ENCODE peak calls at places on chromosomes 16 and 17, in nine cellular contexts. One of them, this sample, is unnamed.

GRCh38 chr17:55286681-55287589 is 22.2 kb downstream of the HLF start:
- DNase-seq in COR-L47: no peak
- DNase-seq in activated gamma-delta T cell treated with Interleukin-2 at 50 U/mL for 16 hours: no peak
- DNase-seq in Right ventricle myocardium superior: peak
- DNase-seq in BE2C: no peak
- DNase-seq in amniotic stem cell: no peak
- DNase-seq in D341Med: no peak
- DNase-seq in NCI-H1092: no peak
- DNase-seq in RPMI8226: peak
- DNase-seq in this sample: no peak

GRCh38 chr16:15533386-15533785 is 99.0 kb downstream of the BMERB1 start:
- DNase-seq in COR-L47: no peak
- DNase-seq in activated gamma-delta T cell treated with Interleukin-2 at 50 U/mL for 16 hours: no peak
- DNase-seq in Right ventricle myocardium superior: no peak
- DNase-seq in BE2C: no peak
- DNase-seq in amniotic stem cell: no peak
- DNase-seq in D341Med: no peak
- DNase-seq in NCI-H1092: no peak
- DNase-seq in RPMI8226: no peak
- DNase-seq in this sample: no peak

GRCh38 chr17:5413682-5414081 is 5.8 kb downstream of the NUP88 start:
- DNase-seq in COR-L47: no peak
- DNase-seq in activated gamma-delta T cell treated with Interleukin-2 at 50 U/mL for 16 hours: no peak
- DNase-seq in Right ventricle myocardium superior: no peak
- DNase-seq in BE2C: no peak
- DNase-seq in amniotic stem cell: peak
- DNase-seq in D341Med: no peak
- DNase-seq in NCI-H1092: no peak
- DNase-seq in RPMI8226: no peak
- DNase-seq in this sample: no peak

GRCh38 chr17:70375406-70375805 is 206.1 kb downstream of the KCNJ2 start:
- DNase-seq in COR-L47: no peak
- DNase-seq in activated gamma-delta T cell treated with Interleukin-2 at 50 U/mL for 16 hours: no peak
- DNase-seq in Right ventricle myocardium superior: no peak
- DNase-seq in BE2C: no peak
- DNase-seq in amniotic stem cell: no peak
- DNase-seq in D341Med: no peak
- DNase-seq in NCI-H1092: no peak
- DNase-seq in RPMI8226: no peak
- DNase-seq in this sample: peak

GRCh38 chr17:57470906-57471305 is 214.6 kb downstream of the MSI2 start:
- DNase-seq in COR-L47: no peak
- DNase-seq in activated gamma-delta T cell treated with Interleukin-2 at 50 U/mL for 16 hours: no peak
- DNase-seq in Right ventricle myocardium superior: no peak
- DNase-seq in BE2C: no peak
- DNase-seq in amniotic stem cell: no peak
- DNase-seq in D341Med: no peak
- DNase-seq in NCI-H1092: no peak
- DNase-seq in RPMI8226: no peak
- DNase-seq in this sample: no peak

GRCh38 chr17:72826602-72827001 is 265.9 kb downstream of the SLC39A11 start:
- DNase-seq in COR-L47: no peak
- DNase-seq in activated gamma-delta T cell treated with Interleukin-2 at 50 U/mL for 16 hours: no peak
- DNase-seq in Right ventricle myocardium superior: no peak
- DNase-seq in BE2C: no peak
- DNase-seq in amniotic stem cell: no peak
- DNase-seq in D341Med: no peak
- DNase-seq in NCI-H1092: no peak
- DNase-seq in RPMI8226: no peak
- DNase-seq in this sample: no peak

GRCh38 chr16:46830417-46830901 is 521 bp downstream of the C16orf87 start:
- DNase-seq in COR-L47: peak
- DNase-seq in activated gamma-delta T cell treated with Interleukin-2 at 50 U/mL for 16 hours: peak
- DNase-seq in Right ventricle myocardium superior: peak
- DNase-seq in BE2C: peak
- DNase-seq in amniotic stem cell: no peak
- DNase-seq in D341Med: no peak
- DNase-seq in NCI-H1092: no peak
- DNase-seq in RPMI8226: peak
- DNase-seq in this sample: peak

GRCh38 chr16:88783391-88784073 is 1.5 kb downstream of the PIEZO1 start:
- DNase-seq in COR-L47: no peak
- DNase-seq in activated gamma-delta T cell treated with Interleukin-2 at 50 U/mL for 16 hours: no peak
- DNase-seq in Right ventricle myocardium superior: no peak
- DNase-seq in BE2C: no peak
- DNase-seq in amniotic stem cell: no peak
- DNase-seq in D341Med: no peak
- DNase-seq in NCI-H1092: no peak
- DNase-seq in RPMI8226: peak
- DNase-seq in this sample: no peak

GRCh38 chr17:4501295-4501949 is 2.7 kb downstream of the SPNS2 start:
- DNase-seq in COR-L47: no peak
- DNase-seq in activated gamma-delta T cell treated with Interleukin-2 at 50 U/mL for 16 hours: no peak
- DNase-seq in Right ventricle myocardium superior: no peak
- DNase-seq in BE2C: no peak
- DNase-seq in amniotic stem cell: no peak
- DNase-seq in D341Med: no peak
- DNase-seq in NCI-H1092: no peak
- DNase-seq in RPMI8226: no peak
- DNase-seq in this sample: no peak

GRCh38 chr16:87554754-87555427 is 47.4 kb upstream of the JPH3 start:
- DNase-seq in COR-L47: no peak
- DNase-seq in activated gamma-delta T cell treated with Interleukin-2 at 50 U/mL for 16 hours: no peak
- DNase-seq in Right ventricle myocardium superior: no peak
- DNase-seq in BE2C: no peak
- DNase-seq in amniotic stem cell: no peak
- DNase-seq in D341Med: no peak
- DNase-seq in NCI-H1092: no peak
- DNase-seq in RPMI8226: no peak
- DNase-seq in this sample: no peak

GRCh38 chr17:17768415-17769088 is 68.2 kb downstream of the SREBF1 start:
- DNase-seq in COR-L47: no peak
- DNase-seq in activated gamma-delta T cell treated with Interleukin-2 at 50 U/mL for 16 hours: no peak
- DNase-seq in Right ventricle myocardium superior: no peak
- DNase-seq in BE2C: no peak
- DNase-seq in amniotic stem cell: no peak
- DNase-seq in D341Med: no peak
- DNase-seq in NCI-H1092: no peak
- DNase-seq in RPMI8226: no peak
- DNase-seq in this sample: no peak

GRCh38 chr16:1710811-1711507 is 5.0 kb downstream of the MAPK8IP3 start:
- DNase-seq in COR-L47: no peak
- DNase-seq in activated gamma-delta T cell treated with Interleukin-2 at 50 U/mL for 16 hours: no peak
- DNase-seq in Right ventricle myocardium superior: peak
- DNase-seq in BE2C: no peak
- DNase-seq in amniotic stem cell: no peak
- DNase-seq in D341Med: no peak
- DNase-seq in NCI-H1092: no peak
- DNase-seq in RPMI8226: no peak
- DNase-seq in this sample: no peak

GRCh38 chr17:978110-979093 is 1.2 kb downstream of the NXN start:
- DNase-seq in COR-L47: no peak
- DNase-seq in activated gamma-delta T cell treated with Interleukin-2 at 50 U/mL for 16 hours: no peak
- DNase-seq in Right ventricle myocardium superior: peak
- DNase-seq in BE2C: no peak
- DNase-seq in amniotic stem cell: no peak
- DNase-seq in D341Med: peak
- DNase-seq in NCI-H1092: no peak
- DNase-seq in RPMI8226: no peak
- DNase-seq in this sample: no peak

GRCh38 chr16:84550096-84550495 is 45.6 kb upstream of the MEAK7 start:
- DNase-seq in COR-L47: no peak
- DNase-seq in activated gamma-delta T cell treated with Interleukin-2 at 50 U/mL for 16 hours: no peak
- DNase-seq in Right ventricle myocardium superior: no peak
- DNase-seq in BE2C: no peak
- DNase-seq in amniotic stem cell: no peak
- DNase-seq in D341Med: no peak
- DNase-seq in NCI-H1092: no peak
- DNase-seq in RPMI8226: no peak
- DNase-seq in this sample: no peak

GRCh38 chr17:66399441-66399840 is 97.0 kb downstream of the PRKCA start:
- DNase-seq in COR-L47: no peak
- DNase-seq in activated gamma-delta T cell treated with Interleukin-2 at 50 U/mL for 16 hours: no peak
- DNase-seq in Right ventricle myocardium superior: no peak
- DNase-seq in BE2C: no peak
- DNase-seq in amniotic stem cell: no peak
- DNase-seq in D341Med: no peak
- DNase-seq in NCI-H1092: no peak
- DNase-seq in RPMI8226: no peak
- DNase-seq in this sample: no peak

GRCh38 chr17:32855620-32856019 is 21.3 kb downstream of the MYO1D start:
- DNase-seq in COR-L47: no peak
- DNase-seq in activated gamma-delta T cell treated with Interleukin-2 at 50 U/mL for 16 hours: no peak
- DNase-seq in Right ventricle myocardium superior: no peak
- DNase-seq in BE2C: no peak
- DNase-seq in amniotic stem cell: no peak
- DNase-seq in D341Med: no peak
- DNase-seq in NCI-H1092: no peak
- DNase-seq in RPMI8226: no peak
- DNase-seq in this sample: no peak

GRCh38 chr17:10051112-10051511 is 146.0 kb upstream of the RCVRN start:
- DNase-seq in COR-L47: no peak
- DNase-seq in activated gamma-delta T cell treated with Interleukin-2 at 50 U/mL for 16 hours: no peak
- DNase-seq in Right ventricle myocardium superior: no peak
- DNase-seq in BE2C: no peak
- DNase-seq in amniotic stem cell: no peak
- DNase-seq in D341Med: no peak
- DNase-seq in NCI-H1092: no peak
- DNase-seq in RPMI8226: no peak
- DNase-seq in this sample: no peak

GRCh38 chr17:57849163-57849873 is 526 bp downstream of the MRPS23 start:
- DNase-seq in COR-L47: no peak
- DNase-seq in activated gamma-delta T cell treated with Interleukin-2 at 50 U/mL for 16 hours: no peak
- DNase-seq in Right ventricle myocardium superior: no peak
- DNase-seq in BE2C: no peak
- DNase-seq in amniotic stem cell: no peak
- DNase-seq in D341Med: no peak
- DNase-seq in NCI-H1092: no peak
- DNase-seq in RPMI8226: no peak
- DNase-seq in this sample: no peak

GRCh38 chr17:62703269-62703775 is 75.9 kb downstream of the MRC2 start:
- DNase-seq in COR-L47: no peak
- DNase-seq in activated gamma-delta T cell treated with Interleukin-2 at 50 U/mL for 16 hours: no peak
- DNase-seq in Right ventricle myocardium superior: peak
- DNase-seq in BE2C: peak
- DNase-seq in amniotic stem cell: no peak
- DNase-seq in D341Med: peak
- DNase-seq in NCI-H1092: no peak
- DNase-seq in RPMI8226: peak
- DNase-seq in this sample: peak

GRCh38 chr16:8583199-8583598 is 7.1 kb downstream of the TMEM114 start:
- DNase-seq in COR-L47: no peak
- DNase-seq in activated gamma-delta T cell treated with Interleukin-2 at 50 U/mL for 16 hours: no peak
- DNase-seq in Right ventricle myocardium superior: no peak
- DNase-seq in BE2C: no peak
- DNase-seq in amniotic stem cell: no peak
- DNase-seq in D341Med: no peak
- DNase-seq in NCI-H1092: no peak
- DNase-seq in RPMI8226: no peak
- DNase-seq in this sample: no peak

GRCh38 chr17:9729034-9729650 is 62.2 kb downstream of the DHRS7C start:
- DNase-seq in COR-L47: no peak
- DNase-seq in activated gamma-delta T cell treated with Interleukin-2 at 50 U/mL for 16 hours: no peak
- DNase-seq in Right ventricle myocardium superior: no peak
- DNase-seq in BE2C: no peak
- DNase-seq in amniotic stem cell: no peak
- DNase-seq in D341Med: peak
- DNase-seq in NCI-H1092: no peak
- DNase-seq in RPMI8226: peak
- DNase-seq in this sample: peak

GRCh38 chr17:66422181-66422580 is 119.8 kb downstream of the PRKCA start:
- DNase-seq in COR-L47: no peak
- DNase-seq in activated gamma-delta T cell treated with Interleukin-2 at 50 U/mL for 16 hours: no peak
- DNase-seq in Right ventricle myocardium superior: no peak
- DNase-seq in BE2C: no peak
- DNase-seq in amniotic stem cell: no peak
- DNase-seq in D341Med: no peak
- DNase-seq in NCI-H1092: no peak
- DNase-seq in RPMI8226: no peak
- DNase-seq in this sample: no peak

GRCh38 chr17:48544356-48545021 is 420 bp downstream of the HOXB2 start:
- DNase-seq in COR-L47: peak
- DNase-seq in activated gamma-delta T cell treated with Interleukin-2 at 50 U/mL for 16 hours: peak
- DNase-seq in Right ventricle myocardium superior: peak
- DNase-seq in BE2C: no peak
- DNase-seq in amniotic stem cell: no peak
- DNase-seq in D341Med: no peak
- DNase-seq in NCI-H1092: peak
- DNase-seq in RPMI8226: no peak
- DNase-seq in this sample: peak

GRCh38 chr17:36553459-36553858 is 8.7 kb downstream of the GGNBP2 start:
- DNase-seq in COR-L47: no peak
- DNase-seq in activated gamma-delta T cell treated with Interleukin-2 at 50 U/mL for 16 hours: no peak
- DNase-seq in Right ventricle myocardium superior: no peak
- DNase-seq in BE2C: no peak
- DNase-seq in amniotic stem cell: no peak
- DNase-seq in D341Med: no peak
- DNase-seq in NCI-H1092: no peak
- DNase-seq in RPMI8226: no peak
- DNase-seq in this sample: no peak

GRCh38 chr16:57647136-57647875 is 18.9 kb downstream of the ADGRG1 start:
- DNase-seq in COR-L47: no peak
- DNase-seq in activated gamma-delta T cell treated with Interleukin-2 at 50 U/mL for 16 hours: no peak
- DNase-seq in Right ventricle myocardium superior: no peak
- DNase-seq in BE2C: no peak
- DNase-seq in amniotic stem cell: no peak
- DNase-seq in D341Med: no peak
- DNase-seq in NCI-H1092: no peak
- DNase-seq in RPMI8226: no peak
- DNase-seq in this sample: no peak